ENCODE peak calls at places on chromosomes 3 and 15, in five cellular contexts. K, A, I, X and W are unnamed samples.
A peak's percentile ranks its signal among the peaks of the same experiment; 100 is the strongest.

GRCh38 chr3:72247645-72248388 is 462.9 kb upstream of the PROK2 start:
- DNase-seq in K (no peak), A (peak; percentile 37), I (no peak), X (no peak), W (no peak)

GRCh38 chr3:11757441-11757875 is 89.2 kb downstream of the TAMM41 start:
- DNase-seq in K (peak; percentile 38), A (no peak), I (no peak), X (no peak), W (no peak)

GRCh38 chr3:72176537-72177041 is 391.6 kb upstream of the PROK2 start:
- DNase-seq in K (no peak), A (no peak), I (no peak), X (no peak), W (no peak)

GRCh38 chr15:55289573-55290360 is at the start of gene RAB27A:
- DNase-seq in K (peak; percentile 61), A (peak; percentile 36), I (peak; percentile 22), X (peak; percentile 65), W (peak; percentile 65)

GRCh38 chr3:420584-420983 is 224.0 kb downstream of the CHL1 start:
- DNase-seq in K (no peak), A (no peak), I (no peak), X (no peak), W (no peak)

GRCh38 chr3:138881233-138881632 is 46.5 kb upstream of the PIK3CB start:
- DNase-seq in K (no peak), A (no peak), I (no peak), X (no peak), W (no peak)

GRCh38 chr15:99873451-99873850 is 140.2 kb upstream of the LYSMD4 start:
- DNase-seq in K (no peak), A (no peak), I (no peak), X (no peak), W (no peak)

GRCh38 chr3:17852217-17852616 is 109.8 kb upstream of the TBC1D5 start:
- DNase-seq in K (no peak), A (no peak), I (no peak), X (no peak), W (no peak)

GRCh38 chr3:43373588-43373935 is 87.2 kb downstream of the SNRK start:
- DNase-seq in K (no peak), A (no peak), I (no peak), X (no peak), W (no peak)

GRCh38 chr3:46849686-46850467 is 13.4 kb downstream of the MYL3 start:
- DNase-seq in K (no peak), A (no peak), I (no peak), X (no peak), W (peak; percentile 19)